ENCODE peak calls at places on chromosome 21, in five cellular contexts. W is CD8-positive, alpha-beta memory T cell; F is HCT116; X is stomach; J is tibial artery. S is an unnamed sample. For H3K9me3 and H3K27me3, the result is how much of the 10 kb centered on the place peaks cover.

GRCh38 chr21:35674895-35675470 is 385.3 kb downstream of the SETD4 start:
- DNase-seq in W (no peak), F (no peak), X (no peak), J (no peak), S (no peak)

GRCh38 chr21:41906770-41907169 is 27.6 kb upstream of the PRDM15 start:
- DNase-seq in W (no peak), F (no peak), X (no peak), J (peak), S (no peak)

GRCh38 chr21:37525810-37526209 is 159.2 kb downstream of the DYRK1A start:
- DNase-seq in W (no peak), F (no peak), X (no peak), J (no peak), S (no peak)

GRCh38 chr21:45088729-45089128 is 14.3 kb downstream of the ADARB1 start:
- DNase-seq in W (no peak), F (no peak), X (no peak), J (no peak), S (no peak)

GRCh38 chr21:19510653-19511052 is 1107.1 kb upstream of the TMPRSS15 start:
- DNase-seq in W (no peak), F (no peak), X (no peak), J (no peak), S (no peak)

GRCh38 chr21:43613755-43614638 is 45.3 kb downstream of the HSF2BP start:
- DNase-seq in W (no peak), F (no peak), X (no peak), J (no peak), S (no peak)

GRCh38 chr21:45383111-45383614 is 21.8 kb upstream of the COL18A1 start:
- DNase-seq in W (no peak), F (no peak), X (no peak), J (peak), S (no peak)

GRCh38 chr21:14545906-14546480 is at the start of gene SAMSN1:
- DNase-seq in W (peak), F (no peak), X (peak), J (no peak), S (no peak)

GRCh38 chr21:17699524-17700189 is 87.0 kb upstream of the BTG3 start:
- DNase-seq in W (no peak), F (no peak), X (no peak), J (no peak), S (no peak)

GRCh38 chr21:31117046-31117916 is 79.0 kb upstream of the KRTAP19-8 start:
- DNase-seq in W (no peak), F (peak), X (no peak), J (no peak), S (peak)

GRCh38 chr21:45502600-45502999 is 39.6 kb downstream of the SLC19A1 start:
- DNase-seq in W (no peak), F (no peak), X (no peak), J (peak), S (no peak)

GRCh38 chr21:25722631-25723030 is 12.1 kb downstream of the ATP5PF start:
- DNase-seq in W (no peak), F (no peak), X (no peak), J (no peak), S (no peak)

DNA sequence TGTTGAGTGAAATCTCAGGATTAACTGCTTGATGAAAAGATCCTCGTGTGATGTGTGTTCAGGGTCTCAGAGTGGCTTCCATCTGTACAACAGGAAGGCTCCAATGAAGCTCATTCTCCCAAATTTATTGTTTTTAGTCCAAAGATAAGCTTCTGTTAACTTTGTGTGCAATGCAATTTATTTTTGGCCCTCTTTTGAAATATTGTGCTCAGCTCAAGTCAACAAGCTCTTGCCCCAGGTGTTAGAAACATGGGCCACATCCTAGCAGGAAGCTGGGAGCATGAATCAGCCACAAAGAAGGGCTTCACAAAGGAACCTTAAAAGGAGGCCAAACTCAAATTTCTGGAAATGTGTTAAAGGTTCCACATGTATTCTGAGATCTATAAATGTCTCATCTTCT is 135.7 kb downstream of the PCP4 start:
- DNase-seq in W (no peak), F (no peak), X (no peak), J (no peak), S (no peak)
- H3K9me3 ChIP-seq in W (under half), F (under half), X (under half), J (under half), S (under half)

DNA sequence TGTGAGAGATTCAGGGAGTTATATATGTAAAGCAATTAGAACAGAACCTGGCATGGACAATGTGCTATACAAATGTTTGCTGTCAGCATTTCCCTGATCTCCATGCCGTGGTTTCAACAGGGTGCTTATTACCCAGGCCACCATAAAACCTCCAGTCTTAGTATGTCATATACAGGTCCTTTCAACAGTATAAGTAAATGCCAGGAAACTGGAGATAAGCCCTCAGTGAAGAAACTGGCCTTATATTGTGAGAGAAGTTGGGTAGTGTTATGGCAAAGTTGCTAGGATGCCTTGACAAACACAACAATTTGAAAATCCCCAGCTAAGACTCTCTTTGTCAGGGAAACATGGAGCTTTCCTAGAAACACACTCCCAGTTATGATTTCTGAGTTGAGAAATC is 850.2 kb upstream of the ADAMTS5 start:
- DNase-seq in W (no peak), F (no peak), X (no peak), J (no peak), S (no peak)
- H3K27me3 ChIP-seq in W (under half), F (under half), X (under half), J (under half), S (under half)

GRCh38 chr21:16420086-16420724 is 690.4 kb downstream of the USP25 start:
- DNase-seq in W (no peak), F (no peak), X (peak), J (peak), S (no peak)
- H3K4me3 ChIP-seq in W (no peak), F (no peak), X (peak), J (peak), S (no peak)

GRCh38 chr21:28226563-28226962 is 766.1 kb downstream of the LTN1 start:
- DNase-seq in W (no peak), F (no peak), X (no peak), J (no peak), S (no peak)

GRCh38 chr21:28227881-28228623 is 764.6 kb downstream of the LTN1 start:
- DNase-seq in W (no peak), F (no peak), X (no peak), J (no peak), S (no peak)

GRCh38 chr21:28230559-28230958 is 762.1 kb downstream of the LTN1 start:
- DNase-seq in W (no peak), F (no peak), X (no peak), J (no peak), S (no peak)

GRCh38 chr21:28229811-28230210 is 762.9 kb downstream of the LTN1 start:
- DNase-seq in W (no peak), F (no peak), X (no peak), J (no peak), S (no peak)

DNA sequence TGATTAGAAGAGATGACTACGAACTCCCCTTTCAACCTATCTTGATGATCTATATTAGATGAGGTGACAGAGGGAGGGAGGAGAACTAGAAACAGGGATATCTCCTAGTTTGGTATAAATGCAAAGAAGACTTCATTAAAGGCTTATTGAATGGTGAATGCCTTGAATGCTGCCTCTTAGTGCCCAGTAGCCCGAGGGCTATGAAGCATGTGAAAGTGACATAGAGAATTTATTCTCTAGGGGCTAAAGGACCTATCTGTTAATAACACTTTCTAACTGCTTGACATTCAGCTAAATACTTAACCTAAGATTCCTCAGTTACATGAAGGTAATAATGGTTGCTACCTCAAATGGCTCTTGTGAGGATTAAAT is 764.1 kb downstream of the LTN1 start:
- DNase-seq in W (no peak), F (no peak), X (no peak), J (no peak), S (no peak)
- H3K9me3 ChIP-seq in W (under half), F (under half), X (under half), J (under half), S (under half)

DNA sequence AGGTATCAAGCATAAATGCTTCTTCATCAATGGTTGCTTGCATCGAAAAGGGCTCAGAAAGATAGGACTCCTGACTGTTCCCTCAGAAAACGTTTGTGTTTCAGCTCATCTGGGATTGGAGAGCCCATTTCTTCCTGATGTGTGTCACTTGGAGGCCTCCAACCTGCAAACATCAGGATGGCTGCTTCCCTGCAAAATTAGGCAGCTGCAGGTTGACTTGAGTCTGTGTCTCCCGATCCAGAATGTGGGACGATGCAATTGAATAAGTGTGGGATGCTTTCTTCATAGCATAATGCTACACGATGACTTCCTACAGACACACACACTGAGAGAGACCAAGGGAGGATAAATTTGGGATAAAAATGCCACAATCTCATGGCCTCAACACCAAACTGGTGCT is 42.2 kb downstream of the OLIG1 start:
- DNase-seq in W (no peak), F (no peak), X (no peak), J (no peak), S (no peak)
- H3K27me3 ChIP-seq in W (under half), F (under half), X (half or more), J (half or more), S (half or more)

GRCh38 chr21:46662367-46662654 is 26.8 kb downstream of the PRMT2 start:
- DNase-seq in W (no peak), F (no peak), X (no peak), J (no peak), S (no peak)

GRCh38 chr21:46661627-46662366 is 26.3 kb downstream of the PRMT2 start:
- DNase-seq in W (no peak), F (no peak), X (no peak), J (no peak), S (no peak)

GRCh38 chr21:46660505-46660904 is 25.0 kb downstream of the PRMT2 start:
- DNase-seq in W (peak), F (no peak), X (no peak), J (no peak), S (no peak)

GRCh38 chr21:46662765-46663500 is 27.5 kb downstream of the PRMT2 start:
- DNase-seq in W (no peak), F (no peak), X (no peak), J (no peak), S (no peak)

GRCh38 chr21:46661211-46661625 is 25.7 kb downstream of the PRMT2 start:
- DNase-seq in W (peak), F (no peak), X (peak), J (peak), S (peak)
- H3K4me3 ChIP-seq in W (no peak), F (no peak), X (peak), J (peak), S (peak)

DNA sequence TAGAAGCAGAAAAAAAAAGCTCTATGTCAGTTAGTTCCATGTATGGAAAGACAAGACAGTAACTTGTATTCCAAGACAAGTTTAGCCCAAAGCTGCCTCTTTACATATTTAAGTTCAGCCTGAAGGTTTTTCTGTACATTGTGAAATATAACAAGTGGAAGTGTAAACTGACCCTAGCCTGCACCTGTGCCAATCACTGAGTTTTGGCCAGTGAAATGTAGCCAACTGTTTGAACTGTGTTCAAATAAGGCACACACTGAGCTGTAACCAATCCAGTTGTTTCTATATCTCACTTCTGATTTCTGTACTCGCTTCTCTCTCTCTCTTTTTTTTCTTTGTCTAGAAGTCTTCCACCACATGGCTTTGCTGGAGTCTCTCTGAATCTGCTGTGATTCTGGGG is 1227.1 kb downstream of the NCAM2 start:
- DNase-seq in W (no peak), F (no peak), X (no peak), J (no peak), S (no peak)
- H3K9me3 ChIP-seq in W (under half), F (under half), X (under half), J (under half), S (under half)

DNA sequence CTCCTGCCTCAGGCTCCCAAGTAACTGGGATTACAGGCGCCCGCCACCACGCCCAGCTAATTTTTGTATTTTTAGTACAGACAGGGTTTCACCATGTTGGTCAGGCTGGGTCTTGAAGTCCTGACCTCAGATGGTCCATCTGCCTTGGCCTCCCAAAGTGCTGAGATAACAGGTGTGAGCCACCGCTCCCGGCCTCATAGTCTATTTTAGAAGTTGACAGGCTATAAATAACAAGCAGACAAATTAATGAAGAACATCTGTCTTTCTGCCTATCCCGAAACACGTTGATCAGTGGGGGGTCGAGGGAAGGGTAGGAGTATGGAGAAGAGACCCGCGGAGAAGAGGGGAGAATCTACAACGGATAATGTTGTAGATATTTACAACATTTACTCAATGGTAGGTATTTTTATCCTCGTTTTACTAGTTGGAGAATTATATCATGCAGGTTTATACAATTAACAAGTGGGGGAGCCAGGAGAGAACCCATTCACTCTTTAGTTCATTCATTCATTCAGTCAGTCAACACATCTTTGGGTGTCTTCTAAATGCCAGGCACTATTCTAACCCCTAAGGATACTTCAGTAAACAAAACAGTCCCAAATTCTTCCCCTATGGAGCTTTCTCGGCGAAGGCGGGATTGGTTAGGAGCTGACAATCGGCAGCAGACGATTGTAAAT is 501 bp upstream of the IFNAR2 start:
- DNase-seq in W (no peak), F (no peak), X (no peak), J (no peak), S (no peak)
- H3K27me3 ChIP-seq in W (under half), F (under half), X (under half), J (under half), S (under half)

DNA sequence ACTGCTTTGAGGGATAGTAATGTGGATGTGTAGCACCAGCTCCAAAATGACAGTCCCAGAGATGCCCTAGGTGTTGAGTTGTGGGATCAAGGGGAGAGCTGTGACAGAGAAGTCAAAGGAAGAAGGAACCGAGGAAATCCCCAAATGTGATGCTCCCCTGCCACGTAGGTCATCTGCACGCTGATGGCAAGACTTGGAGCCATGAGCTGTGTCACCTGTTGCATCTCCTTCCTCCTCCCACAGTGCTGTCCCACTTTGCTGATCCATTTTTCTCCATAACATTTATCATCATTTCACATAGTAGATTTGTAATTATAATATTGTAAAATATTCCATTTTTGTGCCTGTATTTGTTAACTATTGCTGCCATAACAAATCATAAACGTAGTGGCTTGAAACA is 17.6 kb upstream of the RCAN1 start:
- DNase-seq in W (no peak), F (no peak), X (no peak), J (no peak), S (no peak)
- H3K4me3 ChIP-seq in W (no peak), F (no peak), X (no peak), J (no peak), S (no peak)

GRCh38 chr21:46581780-46582307 is 23.0 kb downstream of the S100B start:
- DNase-seq in W (no peak), F (no peak), X (no peak), J (no peak), S (no peak)
- H3K9me3 ChIP-seq in W (under half), F (under half), X (under half), J (under half), S (under half)

S was measured in AG04450.